ENCODE peak calls at places on chromosomes 3 and 15, in six cellular contexts. W is anterior cingulate cortex, X is EH, Y is pons, B is left cardiac atrium, V is cardiac muscle cell. S is an unnamed sample.

GRCh38 chr15:75191235-75191634 is 10.4 kb upstream of the C15orf39 start:
- DNase-seq in W (no peak), X (no peak), Y (no peak), B (no peak), V (no peak), S (no peak)

GRCh38 chr3:125003369-125003853 is 52.4 kb downstream of the HEG1 start:
- DNase-seq in W (no peak), X (peak), Y (peak), B (peak), V (no peak), S (no peak)

GRCh38 chr15:62781081-62781497 is 261.5 kb upstream of the TPM1 start:
- DNase-seq in W (no peak), X (no peak), Y (no peak), B (no peak), V (peak), S (no peak)

GRCh38 chr3:14266361-14266760 is 87.7 kb downstream of the LSM3 start:
- DNase-seq in W (peak), X (peak), Y (no peak), B (peak), V (no peak), S (no peak)

GRCh38 chr15:97981758-97982157 is 21.3 kb downstream of the ARRDC4 start:
- DNase-seq in W (no peak), X (no peak), Y (no peak), B (no peak), V (no peak), S (no peak)

GRCh38 chr3:158775801-158776399 is 26.0 kb upstream of the MFSD1 start:
- DNase-seq in W (no peak), X (no peak), Y (no peak), B (no peak), V (peak), S (no peak)

GRCh38 chr15:94526071-94526689 is 294.8 kb downstream of the MCTP2 start:
- DNase-seq in W (no peak), X (no peak), Y (no peak), B (no peak), V (peak), S (no peak)

GRCh38 chr15:32659340-32659831 is 17.9 kb downstream of the SCG5 start:
- DNase-seq in W (no peak), X (peak), Y (no peak), B (no peak), V (no peak), S (no peak)

GRCh38 chr15:74956648-74957300 is at the start of gene RPP25:
- DNase-seq in W (peak), X (peak), Y (peak), B (peak), V (peak), S (peak)

GRCh38 chr3:179884136-179884535 is 152.6 kb downstream of the PEX5L start:
- DNase-seq in W (no peak), X (no peak), Y (no peak), B (no peak), V (no peak), S (no peak)

S was measured in NCI-H1048.